ENCODE peak calls at places on chromosome 15, in four cellular contexts. Q is tibial nerve, U is lower lobe of right lung, X is left ventricle myocardium inferior. B is an unnamed sample.

GRCh38 chr15:57385923-57386390 is 9.7 kb downstream of the CGNL1 start:
- DNase-seq in Q (no peak), U (no peak), X (no peak), B (no peak)

GRCh38 chr15:88419830-88420229 is 47.4 kb downstream of the MRPL46 start:
- DNase-seq in Q (no peak), U (no peak), X (no peak), B (no peak)

GRCh38 chr15:89630260-89630659 is 25.0 kb downstream of the KIF7 start:
- DNase-seq in Q (no peak), U (no peak), X (no peak), B (no peak)

GRCh38 chr15:67188551-67189218 is 65.8 kb downstream of the AAGAB start:
- DNase-seq in Q (peak; percentile 86), U (no peak), X (no peak), B (no peak)

GRCh38 chr15:79004336-79004735 is 59.5 kb upstream of the CTSH start:
- DNase-seq in Q (no peak), U (no peak), X (no peak), B (no peak)

GRCh38 chr15:74040115-74040850 is 42.1 kb downstream of the GOLGA6A start:
- DNase-seq in Q (peak; percentile 74), U (no peak), X (peak; percentile 48), B (no peak)

GRCh38 chr15:36428102-36428845 is 151.2 kb upstream of the CDIN1 start:
- DNase-seq in Q (peak; percentile 5), U (no peak), X (no peak), B (no peak)

GRCh38 chr15:88649286-88649733 is 10.5 kb downstream of the ISG20 start:
- DNase-seq in Q (peak; percentile 45), U (no peak), X (peak; percentile 53), B (peak; percentile 28)

GRCh38 chr15:90862964-90863721 is 5.2 kb upstream of the FURIN start:
- DNase-seq in Q (no peak), U (peak; percentile 59), X (no peak), B (no peak)

DNA sequence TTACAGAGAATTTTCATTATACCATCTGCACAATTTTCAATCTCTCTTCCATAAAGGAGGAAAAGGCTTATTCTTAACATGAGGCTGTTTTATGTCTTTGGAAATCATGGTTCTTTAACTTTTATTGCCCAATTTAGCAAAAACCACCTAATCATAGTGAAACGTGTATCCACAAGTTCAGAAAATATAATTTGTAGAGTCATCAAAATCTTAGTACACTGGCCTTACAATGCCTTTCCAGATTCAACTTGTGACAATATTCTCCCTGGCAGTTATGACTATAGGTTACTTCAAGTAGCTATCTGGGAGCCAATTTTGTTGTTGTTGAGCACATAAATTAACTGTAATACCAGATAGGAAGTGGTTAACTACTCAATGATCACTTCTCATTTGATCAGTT is 10.9 kb downstream of the BNIP2 start:
- DNase-seq in Q (no peak), U (no peak), X (no peak), B (no peak)
- H3K36me3 ChIP-seq in Q (peaks cover 87% of the 10 kb centered on the region), U (peaks cover 94% of the 10 kb centered on the region), X (peaks cover 92% of the 10 kb centered on the region), B (peaks cover 17% of the 10 kb centered on the region)

GRCh38 chr15:65466901-65467300 is 44.2 kb upstream of the IGDCC4 start:
- DNase-seq in Q (no peak), U (no peak), X (no peak), B (no peak)
- H3K36me3 ChIP-seq in Q (peaks cover 89% of the 10 kb centered on the region), U (peaks cover 97% of the 10 kb centered on the region), X (peaks cover 91% of the 10 kb centered on the region), B (peaks cover 28% of the 10 kb centered on the region)

GRCh38 chr15:63050737-63051700 is 8.5 kb downstream of the TPM1 start:
- DNase-seq in Q (no peak), U (no peak), X (no peak), B (peak; percentile 80)
- H3K36me3 ChIP-seq in Q (peaks cover under 1% of the 10 kb centered on the region), U (no peaks in the 10 kb centered on the region), X (peaks cover 36% of the 10 kb centered on the region), B (no peaks in the 10 kb centered on the region)

GRCh38 chr15:71931261-71931660 is 120.9 kb downstream of the NR2E3 start:
- DNase-seq in Q (no peak), U (no peak), X (no peak), B (no peak)

GRCh38 chr15:71937650-71938311 is 127.4 kb downstream of the NR2E3 start:
- DNase-seq in Q (no peak), U (no peak), X (no peak), B (no peak)

GRCh38 chr15:71934446-71934845 is 124.1 kb downstream of the NR2E3 start:
- DNase-seq in Q (no peak), U (no peak), X (no peak), B (no peak)

DNA sequence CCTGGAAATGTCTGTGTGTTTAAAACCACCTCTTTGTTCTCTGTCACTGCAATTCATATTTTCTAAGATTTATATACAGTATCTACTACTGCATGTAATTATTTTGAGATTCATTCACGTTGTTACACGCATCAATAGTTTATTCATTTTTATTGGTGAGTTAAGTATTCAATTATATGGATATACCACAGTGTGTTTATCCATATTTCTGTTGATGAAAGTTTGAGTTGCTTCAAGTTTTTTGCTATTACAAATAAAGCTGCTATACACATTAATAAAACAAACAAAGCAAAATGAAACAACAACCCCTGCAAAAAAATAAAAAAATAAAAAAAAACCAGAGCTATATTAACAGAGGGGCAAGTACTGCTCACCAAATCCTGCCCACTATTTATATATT is 122.3 kb downstream of the NR2E3 start:
- DNase-seq in Q (no peak), U (no peak), X (no peak), B (no peak)
- H3K36me3 ChIP-seq in Q (peaks cover 79% of the 10 kb centered on the region), U (peaks cover 55% of the 10 kb centered on the region), X (peaks cover 77% of the 10 kb centered on the region), B (no peaks in the 10 kb centered on the region)

DNA sequence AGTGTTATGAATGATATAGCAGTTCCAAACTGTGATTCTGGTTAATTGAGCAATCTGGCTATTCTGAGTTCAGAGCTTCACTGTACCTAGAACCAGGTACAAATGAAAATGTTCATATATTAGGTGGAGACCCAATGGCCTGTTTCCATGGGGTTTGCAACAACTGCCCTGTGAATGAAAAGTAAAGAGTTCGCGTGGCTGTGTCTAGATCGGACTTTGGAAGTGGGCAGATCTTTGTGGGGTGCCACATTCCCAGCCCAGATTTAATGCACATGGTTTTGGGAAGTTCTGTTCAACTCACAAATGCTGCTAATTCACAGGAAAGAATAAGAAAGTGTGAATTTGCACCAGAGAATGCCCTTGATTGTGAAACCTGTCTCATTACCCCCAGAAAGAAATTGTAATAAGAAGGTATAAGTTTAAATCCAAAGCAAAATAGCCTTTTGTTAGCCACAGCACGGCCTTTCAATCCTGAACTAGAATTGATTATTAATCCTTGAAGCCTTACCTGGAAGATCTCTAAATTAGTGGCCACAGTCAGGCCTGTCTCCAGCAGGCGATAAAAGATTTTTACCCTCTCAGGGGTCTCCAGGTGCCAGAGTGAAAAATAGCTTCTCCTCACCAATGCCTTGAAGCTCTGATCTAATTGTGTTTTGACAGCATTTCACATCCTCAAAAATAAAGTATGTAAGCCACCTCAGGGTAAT is 22.6 kb downstream of the WHAMM start:
- DNase-seq in Q (peak; percentile 0), U (no peak), X (no peak), B (no peak)
- H3K36me3 ChIP-seq in Q (peaks cover 98% of the 10 kb centered on the region), U (peaks cover 99% of the 10 kb centered on the region), X (peaks cover 99% of the 10 kb centered on the region), B (peaks cover 15% of the 10 kb centered on the region)

B was measured in mucosa of descending colon.